ENCODE peak calls at places on chromosome 16, in four cellular contexts. Q is HepG2, C is GM12878, B is K562. Y is an unnamed sample.

GRCh38 chr16:2278272-2278608 is 10.3 kb upstream of the RNPS1 start:
- DNase-seq in Q (peak; percentile 18), C (no peak), B (no peak), Y (no peak)

GRCh38 chr16:78340590-78340989 is 241.1 kb downstream of the WWOX start:
- DNase-seq in Q (no peak), C (no peak), B (no peak), Y (no peak)

GRCh38 chr16:29694384-29695195 is 15.6 kb downstream of the QPRT start:
- DNase-seq in Q (no peak), C (no peak), B (no peak), Y (no peak)

GRCh38 chr16:88013766-88014165 is 62.5 kb downstream of the BANP start:
- DNase-seq in Q (no peak), C (no peak), B (no peak), Y (no peak)

GRCh38 chr16:71282943-71283342 is 6.3 kb downstream of the CMTR2 start:
- DNase-seq in Q (no peak), C (no peak), B (no peak), Y (no peak)

GRCh38 chr16:80591071-80591935 is 50.5 kb downstream of the DYNLRB2 start:
- DNase-seq in Q (no peak), C (no peak), B (no peak), Y (no peak)

GRCh38 chr16:55257971-55258613 is 65.9 kb upstream of the IRX6 start:
- DNase-seq in Q (peak; percentile 41), C (no peak), B (peak; percentile 78), Y (peak; percentile 70)

GRCh38 chr16:188674-189073 is 8.4 kb downstream of the HBQ1 start:
- DNase-seq in Q (peak; percentile 26), C (no peak), B (peak; percentile 21), Y (no peak)

GRCh38 chr16:278863-279366 is 1.5 kb upstream of the ARHGDIG start:
- DNase-seq in Q (peak; percentile 12), C (peak; percentile 8), B (no peak), Y (no peak)

GRCh38 chr16:69311533-69312388 is 611 bp downstream of the VPS4A start:
- DNase-seq in Q (peak; percentile 65), C (no peak), B (no peak), Y (peak; percentile 31)

GRCh38 chr16:23712976-23713375 is at the start of gene ERN2:
- DNase-seq in Q (no peak), C (no peak), B (peak; percentile 37), Y (no peak)

GRCh38 chr16:10752843-10753523 is 9.3 kb downstream of the NUBP1 start:
- DNase-seq in Q (no peak), C (peak; percentile 74), B (no peak), Y (no peak)

GRCh38 chr16:84507011-84507982 is 2.8 kb upstream of the MEAK7 start:
- DNase-seq in Q (no peak), C (peak; percentile 45), B (no peak), Y (no peak)

GRCh38 chr16:84423416-84423837 is 55.1 kb downstream of the ATP2C2 start:
- DNase-seq in Q (peak; percentile 67), C (peak; percentile 11), B (peak; percentile 71), Y (peak; percentile 34)

GRCh38 chr16:84555418-84556196 is 51.1 kb upstream of the MEAK7 start:
- DNase-seq in Q (no peak), C (no peak), B (no peak), Y (no peak)

GRCh38 chr16:68188170-68188569 is 47.8 kb downstream of the ESRP2 start:
- DNase-seq in Q (no peak), C (no peak), B (no peak), Y (no peak)

GRCh38 chr16:22198547-22199293 is 7.4 kb upstream of the EEF2K start:
- DNase-seq in Q (no peak), C (no peak), B (no peak), Y (peak; percentile 4)

GRCh38 chr16:4639899-4640509 is 15.4 kb downstream of the MGRN1 start:
- DNase-seq in Q (no peak), C (no peak), B (no peak), Y (no peak)

GRCh38 chr16:17082126-17082882 is 388.5 kb downstream of the XYLT1 start:
- DNase-seq in Q (no peak), C (no peak), B (no peak), Y (no peak)

GRCh38 chr16:81181013-81181720 is 57.3 kb upstream of the BCO1 start:
- DNase-seq in Q (peak; percentile 98), C (no peak), B (peak; percentile 56), Y (peak; percentile 49)

GRCh38 chr16:54287018-54287757 is 601 bp upstream of the IRX3 start:
- DNase-seq in Q (no peak), C (no peak), B (no peak), Y (peak; percentile 19)

GRCh38 chr16:81500833-81501521 is 56.4 kb downstream of the CMIP start:
- DNase-seq in Q (no peak), C (no peak), B (no peak), Y (no peak)

GRCh38 chr16:81638286-81638945 is 140.7 kb upstream of the PLCG2 start:
- DNase-seq in Q (no peak), C (no peak), B (peak; percentile 52), Y (no peak)

GRCh38 chr16:1050466-1050865 is 22.1 kb upstream of the SSTR5 start:
- DNase-seq in Q (no peak), C (no peak), B (no peak), Y (no peak)

GRCh38 chr16:67391424-67392300 is 1.6 kb downstream of the TPPP3 start:
- DNase-seq in Q (no peak), C (no peak), B (no peak), Y (no peak)

GRCh38 chr16:72924918-72925630 is 122.9 kb downstream of the ZFHX3 start:
- DNase-seq in Q (peak; percentile 100), C (no peak), B (no peak), Y (no peak)

GRCh38 chr16:914453-914852 is 56.3 kb downstream of the LMF1 start:
- DNase-seq in Q (peak; percentile 16), C (peak; percentile 8), B (no peak), Y (peak; percentile 26)

GRCh38 chr16:79519448-79519847 is 81.1 kb downstream of the MAF start:
- DNase-seq in Q (no peak), C (no peak), B (no peak), Y (no peak)

GRCh38 chr16:82943371-82943770 is 316.6 kb downstream of the CDH13 start:
- DNase-seq in Q (no peak), C (no peak), B (no peak), Y (no peak)

GRCh38 chr16:3855142-3855541 is 25.4 kb downstream of the CREBBP start:
- DNase-seq in Q (no peak), C (no peak), B (no peak), Y (no peak)

GRCh38 chr16:1906052-1906845 is 12.0 kb downstream of the HS3ST6 start:
- DNase-seq in Q (no peak), C (no peak), B (no peak), Y (no peak)

GRCh38 chr16:66058181-66058580 is 308.3 kb upstream of the CDH5 start:
- DNase-seq in Q (no peak), C (no peak), B (no peak), Y (no peak)
- TF ChIP-seq BHLHE40 in Q (no peak), C (no peak), B (no peak), Y (no peak)

GRCh38 chr16:89167425-89167941 is 4.1 kb upstream of the CDH15 start:
- DNase-seq in Q (peak; percentile 86), C (peak; percentile 28), B (peak; percentile 85), Y (peak; percentile 86)
- TF ChIP-seq SP1 in Q (peak; percentile 73), C (peak; percentile 36), B (peak; percentile 83), Y (no peak)

GRCh38 chr16:57104706-57105105 is 12.3 kb downstream of the CPNE2 start:
- DNase-seq in Q (no peak), C (no peak), B (no peak), Y (no peak)

GRCh38 chr16:57107324-57107922 is 15.0 kb downstream of the CPNE2 start:
- DNase-seq in Q (no peak), C (no peak), B (no peak), Y (no peak)

GRCh38 chr16:57108432-57108831 is 16.0 kb downstream of the CPNE2 start:
- DNase-seq in Q (no peak), C (no peak), B (no peak), Y (no peak)

GRCh38 chr16:57109500-57110105 is 17.2 kb downstream of the CPNE2 start:
- DNase-seq in Q (no peak), C (no peak), B (no peak), Y (no peak)

GRCh38 chr16:57106767-57107166 is 14.4 kb downstream of the CPNE2 start:
- DNase-seq in Q (no peak), C (no peak), B (no peak), Y (no peak)
- TF ChIP-seq BHLHE40 in Q (no peak), C (no peak), B (no peak), Y (no peak)

GRCh38 chr16:30924086-30924714 is 828 bp downstream of the FBXL19 start:
- DNase-seq in Q (no peak), C (no peak), B (peak; percentile 74), Y (no peak)
- TF ChIP-seq SP1 in Q (no peak), C (no peak), B (no peak), Y (no peak)

GRCh38 chr16:15946257-15947044 is 3.0 kb upstream of the ABCC1 start:
- DNase-seq in Q (peak; percentile 91), C (no peak), B (no peak), Y (no peak)
- TF ChIP-seq BHLHE40 in Q (peak; percentile 24), C (no peak), B (no peak), Y (no peak)

DNA sequence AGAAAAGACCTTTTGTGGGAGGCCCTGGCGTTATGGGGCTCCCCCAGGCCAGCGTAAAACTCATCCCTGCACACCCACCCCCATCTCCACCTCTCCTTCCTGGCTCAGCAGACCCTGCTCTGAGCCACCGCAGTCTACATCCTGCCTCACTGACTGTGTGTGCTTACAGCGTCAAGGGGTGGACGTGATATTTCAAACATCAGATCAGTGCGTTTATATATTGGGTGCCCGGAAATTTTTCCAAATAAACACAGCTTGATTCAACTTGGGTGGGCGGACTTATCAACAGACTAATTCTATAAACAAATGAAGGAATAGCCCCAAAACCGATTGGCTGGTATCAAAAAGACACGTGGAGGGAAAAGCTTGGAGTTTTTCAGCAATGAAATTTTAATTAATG is 293 bp upstream of the FOXL1 start:
- DNase-seq in Q (no peak), C (no peak), B (no peak), Y (no peak)
- TF ChIP-seq SP1 in Q (no peak), C (no peak), B (no peak), Y (no peak)

DNA sequence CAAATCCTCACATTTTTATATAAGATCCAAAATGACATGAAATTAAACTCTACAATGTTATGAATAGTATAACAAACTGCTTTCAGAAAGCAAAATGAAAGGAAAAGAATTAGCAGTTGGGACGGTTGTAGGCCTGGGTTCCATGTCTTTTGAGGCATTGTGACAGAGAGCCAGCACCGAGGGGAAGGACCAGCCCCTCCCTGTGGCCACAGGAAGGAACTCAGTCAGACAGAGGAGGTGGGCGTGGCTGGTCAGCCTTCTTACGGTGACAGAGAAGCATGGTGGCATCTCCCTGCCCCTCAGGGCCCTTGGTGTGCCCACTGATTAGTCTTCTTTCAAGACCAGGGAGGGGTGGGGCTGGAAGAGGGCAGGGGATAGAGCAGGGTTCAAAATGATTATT is 5.7 kb downstream of the ZNF319 start:
- DNase-seq in Q (peak; percentile 44), C (no peak), B (peak; percentile 71), Y (peak; percentile 62)
- TF ChIP-seq BHLHE40 in Q (no peak), C (no peak), B (no peak), Y (no peak)

DNA sequence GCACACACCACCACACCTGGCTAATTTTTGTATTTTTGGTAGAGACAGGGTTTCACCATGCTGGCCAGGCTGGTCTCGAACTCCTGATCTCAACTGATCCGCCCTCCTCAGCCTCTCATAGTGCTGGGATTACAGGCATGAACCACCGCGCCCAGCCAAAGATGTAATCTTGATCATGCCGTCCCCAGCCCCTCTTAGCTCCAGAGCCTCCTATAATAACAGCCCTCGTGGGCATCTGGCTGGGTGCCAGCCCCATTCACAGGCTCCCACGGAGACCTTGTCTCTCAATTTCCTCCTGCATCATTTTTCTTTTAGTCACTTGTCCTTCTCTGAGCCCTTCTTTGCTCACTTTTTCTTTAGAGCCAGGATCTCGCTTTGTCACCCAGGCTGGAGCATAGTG is 94.2 kb downstream of the KATNIP start:
- DNase-seq in Q (no peak), C (no peak), B (no peak), Y (no peak)
- TF ChIP-seq SP1 in Q (no peak), C (no peak), B (no peak), Y (no peak)